ENCODE peak calls at places on chromosomes 6 and 20, in ten cellular contexts. K is SK-N-SH, Q is astrocyte, I is H9, D is fibroblast of lung, L is HCT116, V is GM12878, W is GM23248, R is GM23338, B is neural progenitor cell. Z is an unnamed sample.

GRCh38 chr6:109770779-109771178 is 79.7 kb downstream of the FIG4 start:
- DNase-seq in K (no peak), Q (no peak), I (no peak), D (no peak), L (no peak), V (no peak), W (no peak), R (no peak), B (no peak), Z (peak)

GRCh38 chr6:1124885-1125284 is 187.0 kb upstream of the FOXQ1 start:
- DNase-seq in K (no peak), Q (no peak), I (no peak), D (no peak), L (no peak), V (no peak), W (no peak), R (no peak), B (no peak), Z (no peak)

GRCh38 chr20:42483694-42484303 is 705.9 kb downstream of the PTPRT start:
- DNase-seq in K (peak), Q (no peak), I (peak), D (no peak), L (no peak), V (no peak), W (no peak), R (peak), B (peak), Z (peak)

GRCh38 chr20:40218296-40218955 is 470.6 kb downstream of the MAFB start:
- DNase-seq in K (no peak), Q (no peak), I (no peak), D (no peak), L (no peak), V (no peak), W (no peak), R (no peak), B (peak), Z (no peak)

GRCh38 chr6:33983721-33984465 is 162.0 kb downstream of the GRM4 start:
- DNase-seq in K (peak), Q (no peak), I (peak), D (no peak), L (no peak), V (no peak), W (no peak), R (no peak), B (no peak), Z (no peak)

GRCh38 chr6:105642708-105643107 is 239.8 kb upstream of the PREP start:
- DNase-seq in K (no peak), Q (peak), I (no peak), D (peak), L (no peak), V (no peak), W (peak), R (no peak), B (no peak), Z (no peak)

GRCh38 chr6:111918825-111919224 is 45.6 kb upstream of the FYN start:
- DNase-seq in K (no peak), Q (peak), I (no peak), D (peak), L (no peak), V (no peak), W (peak), R (no peak), B (no peak), Z (no peak)

GRCh38 chr6:146410851-146411595 is 132.6 kb upstream of the RAB32 start:
- DNase-seq in K (no peak), Q (peak), I (no peak), D (peak), L (no peak), V (no peak), W (no peak), R (no peak), B (no peak), Z (no peak)

GRCh38 chr6:104705095-104705707 is 154.5 kb downstream of the HACE1 start:
- DNase-seq in K (no peak), Q (peak), I (no peak), D (peak), L (no peak), V (no peak), W (peak), R (no peak), B (no peak), Z (peak)

GRCh38 chr20:2234788-2235187 is 61.0 kb upstream of the TGM3 start:
- DNase-seq in K (no peak), Q (no peak), I (peak), D (peak), L (no peak), V (no peak), W (no peak), R (peak), B (peak), Z (no peak)

GRCh38 chr20:20487811-20488210 is 119.9 kb downstream of the INSM1 start:
- DNase-seq in K (no peak), Q (peak), I (no peak), D (peak), L (no peak), V (no peak), W (peak), R (no peak), B (no peak), Z (no peak)

GRCh38 chr6:125818659-125819297 is 28.0 kb downstream of the NCOA7 start:
- DNase-seq in K (no peak), Q (no peak), I (no peak), D (no peak), L (no peak), V (no peak), W (peak), R (no peak), B (no peak), Z (no peak)

GRCh38 chr6:70072540-70073179 is 206.3 kb downstream of the COL19A1 start:
- DNase-seq in K (no peak), Q (no peak), I (no peak), D (no peak), L (no peak), V (no peak), W (no peak), R (peak), B (no peak), Z (no peak)

GRCh38 chr6:154154389-154154967 is 115.4 kb downstream of the OPRM1 start:
- DNase-seq in K (peak), Q (peak), I (no peak), D (peak), L (peak), V (no peak), W (peak), R (peak), B (peak), Z (peak)

GRCh38 chr6:37242429-37243052 is 15.0 kb upstream of the TBC1D22B start:
- DNase-seq in K (no peak), Q (peak), I (no peak), D (peak), L (peak), V (no peak), W (peak), R (no peak), B (no peak), Z (no peak)

GRCh38 chr6:110822248-110822647 is 7.0 kb upstream of the CDK19 start:
- DNase-seq in K (no peak), Q (no peak), I (no peak), D (peak), L (no peak), V (no peak), W (peak), R (no peak), B (no peak), Z (no peak)

GRCh38 chr20:20459726-20460125 is 91.8 kb downstream of the INSM1 start:
- DNase-seq in K (no peak), Q (no peak), I (no peak), D (no peak), L (no peak), V (no peak), W (peak), R (no peak), B (no peak), Z (no peak)

GRCh38 chr6:5764401-5764955 is 242.2 kb downstream of the NRN1 start:
- DNase-seq in K (no peak), Q (peak), I (no peak), D (peak), L (no peak), V (peak), W (peak), R (no peak), B (no peak), Z (no peak)

GRCh38 chr6:160919713-160920112 is 71.9 kb upstream of the MAP3K4 start:
- DNase-seq in K (no peak), Q (peak), I (no peak), D (peak), L (no peak), V (no peak), W (peak), R (no peak), B (no peak), Z (no peak)

GRCh38 chr6:144217264-144217663 is 66.9 kb downstream of the STX11 start:
- DNase-seq in K (no peak), Q (no peak), I (no peak), D (no peak), L (no peak), V (no peak), W (peak), R (no peak), B (no peak), Z (no peak)

GRCh38 chr20:10853176-10853575 is 179.4 kb upstream of the JAG1 start:
- DNase-seq in K (no peak), Q (peak), I (no peak), D (peak), L (no peak), V (no peak), W (peak), R (no peak), B (peak), Z (no peak)

GRCh38 chr6:140436023-140436811 is 1061.8 kb upstream of the CITED2 start:
- DNase-seq in K (no peak), Q (peak), I (peak), D (peak), L (no peak), V (no peak), W (peak), R (peak), B (peak), Z (no peak)

GRCh38 chr6:34056301-34056700 is 89.6 kb downstream of the GRM4 start:
- DNase-seq in K (no peak), Q (no peak), I (peak), D (peak), L (peak), V (no peak), W (peak), R (peak), B (peak), Z (peak)

GRCh38 chr6:138593100-138593877 is 94.0 kb upstream of the NHSL1 start:
- DNase-seq in K (no peak), Q (peak), I (no peak), D (peak), L (peak), V (peak), W (peak), R (peak), B (no peak), Z (peak)

GRCh38 chr20:19621072-19621471 is 137.0 kb upstream of the RIN2 start:
- DNase-seq in K (no peak), Q (no peak), I (no peak), D (peak), L (no peak), V (no peak), W (peak), R (no peak), B (no peak), Z (no peak)

GRCh38 chr6:15352229-15352628 is 106.4 kb downstream of the JARID2 start:
- DNase-seq in K (no peak), Q (no peak), I (no peak), D (no peak), L (no peak), V (no peak), W (peak), R (no peak), B (no peak), Z (no peak)

GRCh38 chr6:15355683-15356099 is 109.8 kb downstream of the JARID2 start:
- DNase-seq in K (no peak), Q (no peak), I (no peak), D (no peak), L (no peak), V (no peak), W (no peak), R (no peak), B (no peak), Z (peak)

GRCh38 chr6:15350386-15351083 is 104.7 kb downstream of the JARID2 start:
- DNase-seq in K (no peak), Q (no peak), I (no peak), D (no peak), L (no peak), V (no peak), W (peak), R (no peak), B (no peak), Z (no peak)

GRCh38 chr6:15351631-15352030 is 105.8 kb downstream of the JARID2 start:
- DNase-seq in K (no peak), Q (peak), I (no peak), D (peak), L (no peak), V (no peak), W (peak), R (no peak), B (no peak), Z (no peak)

GRCh38 chr6:15352884-15353283 is 107.0 kb downstream of the JARID2 start:
- DNase-seq in K (no peak), Q (peak), I (no peak), D (peak), L (no peak), V (no peak), W (no peak), R (no peak), B (no peak), Z (no peak)
- H2AFZ ChIP-seq in K (no peak), Q (peak), I (no peak), D (no peak), L (no peak), V (no peak), W (no peak), R (no peak), B (no peak), Z (no peak)

GRCh38 chr20:25054995-25055629 is 2.8 kb downstream of the ACSS1 start:
- DNase-seq in K (no peak), Q (no peak), I (no peak), D (peak), L (no peak), V (no peak), W (peak), R (no peak), B (no peak), Z (no peak)
- H3K27ac ChIP-seq in K (no peak), Q (no peak), I (no peak), D (no peak), L (no peak), V (no peak), W (no peak), R (no peak), B (no peak), Z (no peak)

GRCh38 chr6:113707194-113707593 is 150.0 kb upstream of the MARCKS start:
- DNase-seq in K (no peak), Q (no peak), I (no peak), D (no peak), L (no peak), V (no peak), W (no peak), R (peak), B (peak), Z (no peak)

GRCh38 chr6:113713665-113714064 is 143.5 kb upstream of the MARCKS start:
- DNase-seq in K (no peak), Q (no peak), I (no peak), D (no peak), L (no peak), V (no peak), W (no peak), R (no peak), B (no peak), Z (no peak)

GRCh38 chr6:113710110-113710509 is 147.0 kb upstream of the MARCKS start:
- DNase-seq in K (no peak), Q (no peak), I (no peak), D (no peak), L (no peak), V (no peak), W (no peak), R (no peak), B (no peak), Z (no peak)
- H2AFZ ChIP-seq in K (no peak), Q (no peak), I (no peak), D (no peak), L (no peak), V (no peak), W (no peak), R (no peak), B (no peak), Z (no peak)

GRCh38 chr6:20810732-20811111 is 276.5 kb downstream of the CDKAL1 start:
- DNase-seq in K (no peak), Q (no peak), I (no peak), D (no peak), L (no peak), V (no peak), W (no peak), R (no peak), B (no peak), Z (no peak)

GRCh38 chr6:20808984-20809383 is 274.7 kb downstream of the CDKAL1 start:
- DNase-seq in K (no peak), Q (no peak), I (no peak), D (no peak), L (no peak), V (no peak), W (peak), R (no peak), B (no peak), Z (no peak)

GRCh38 chr6:20812776-20813175 is 278.5 kb downstream of the CDKAL1 start:
- DNase-seq in K (no peak), Q (no peak), I (no peak), D (no peak), L (no peak), V (no peak), W (no peak), R (no peak), B (no peak), Z (no peak)

GRCh38 chr6:20808439-20808838 is 274.2 kb downstream of the CDKAL1 start:
- DNase-seq in K (no peak), Q (no peak), I (no peak), D (no peak), L (no peak), V (no peak), W (no peak), R (no peak), B (no peak), Z (no peak)

DNA sequence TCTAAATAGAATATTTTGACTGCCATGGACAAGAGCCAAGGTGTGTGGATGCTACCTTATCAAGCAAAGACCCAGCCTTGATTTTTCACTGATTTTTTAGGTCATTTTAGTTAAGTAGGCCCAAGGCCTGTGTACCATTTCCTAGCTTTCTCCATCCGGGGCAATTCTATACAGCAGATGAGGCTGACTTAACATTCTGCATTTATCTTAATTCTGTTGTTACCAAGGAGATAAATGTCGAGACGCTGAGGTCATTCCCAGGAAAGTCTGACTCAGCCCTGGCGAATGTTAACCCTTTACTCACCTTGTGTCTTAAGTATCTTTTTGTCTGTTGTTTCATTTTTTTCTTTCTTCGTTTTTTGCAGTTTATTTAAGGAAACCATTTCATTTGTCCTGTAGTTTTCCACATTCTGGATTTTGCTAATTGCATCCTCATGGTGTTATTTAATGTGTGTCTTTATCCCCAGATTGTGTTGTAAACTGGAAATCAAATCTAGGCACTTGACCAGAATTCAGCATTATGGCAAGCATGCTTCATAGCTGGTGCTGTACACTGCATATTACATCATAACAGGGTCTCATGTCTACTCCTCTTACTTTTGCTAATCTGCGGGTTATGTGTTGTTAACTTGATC is 277.0 kb downstream of the CDKAL1 start:
- DNase-seq in K (no peak), Q (peak), I (peak), D (peak), L (peak), V (no peak), W (peak), R (peak), B (peak), Z (no peak)
- H3K27ac ChIP-seq in K (peak), Q (peak), I (peak), D (peak), L (peak), V (no peak), W (peak), R (peak), B (no peak), Z (no peak)

DNA sequence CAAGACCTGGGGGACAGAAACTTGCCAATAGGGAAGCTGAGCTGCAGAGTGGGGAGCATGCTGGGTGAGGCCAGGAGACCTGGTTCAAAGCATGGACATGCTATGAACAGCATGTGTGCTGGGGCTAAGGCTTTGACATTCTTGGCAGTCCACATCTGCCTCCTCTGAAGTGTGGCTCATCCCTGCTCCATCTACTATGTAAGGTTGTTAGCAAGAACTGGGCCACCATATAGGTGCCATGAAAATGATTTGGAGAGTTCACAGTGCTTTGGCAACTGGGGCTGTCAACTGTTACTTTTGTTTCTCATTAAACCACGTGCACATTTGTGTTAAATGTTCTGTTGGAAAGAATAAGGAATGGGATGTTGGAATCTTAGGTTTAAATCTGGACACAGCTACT is 311.1 kb downstream of the CDC5L start:
- DNase-seq in K (no peak), Q (no peak), I (no peak), D (no peak), L (no peak), V (no peak), W (no peak), R (no peak), B (no peak), Z (no peak)
- H2AFZ ChIP-seq in K (no peak), Q (no peak), I (no peak), D (no peak), L (no peak), V (no peak), W (no peak), R (no peak), B (no peak), Z (no peak)

GRCh38 chr6:24753545-24753944 is 21.2 kb upstream of the GMNN start:
- DNase-seq in K (no peak), Q (no peak), I (no peak), D (no peak), L (no peak), V (no peak), W (no peak), R (no peak), B (no peak), Z (no peak)
- H3K27ac ChIP-seq in K (no peak), Q (no peak), I (no peak), D (no peak), L (no peak), V (no peak), W (no peak), R (no peak), B (no peak), Z (no peak)

Z was measured in OCI-LY7.